ENCODE peak calls at places on chromosomes 12 and 14, in seven cellular contexts. Q, F, T, P, D, N and H are unnamed samples. For H3K4me1, the result is how much of the 10 kb centered on the place peaks cover.

GRCh38 chr14:90698379-90698869 is 117.8 kb downstream of the TTC7B start:
- DNase-seq in Q (no peak), F (no peak), T (no peak), P (no peak), D (no peak), N (peak), H (peak)

GRCh38 chr12:38053655-38054464 is 262.7 kb upstream of the ALG10B start:
- DNase-seq in Q (no peak), F (peak), T (no peak), P (peak), D (no peak), N (peak), H (no peak)

GRCh38 chr12:69059465-69060457 is 126.8 kb upstream of the CPM start:
- DNase-seq in Q (no peak), F (peak), T (no peak), P (no peak), D (no peak), N (no peak), H (peak)

GRCh38 chr14:91395998-91396660 is 21.5 kb downstream of the CCDC88C start:
- DNase-seq in Q (no peak), F (no peak), T (no peak), P (no peak), D (no peak), N (no peak), H (no peak)

GRCh38 chr14:54220122-54220691 is 176.6 kb upstream of the CDKN3 start:
- DNase-seq in Q (no peak), F (no peak), T (no peak), P (no peak), D (no peak), N (no peak), H (no peak)

GRCh38 chr12:113146999-113147398 is 2.5 kb upstream of the CFAP73 start:
- DNase-seq in Q (no peak), F (no peak), T (no peak), P (no peak), D (no peak), N (no peak), H (no peak)

GRCh38 chr12:121190523-121191031 is 19.4 kb upstream of the P2RX4 start:
- DNase-seq in Q (no peak), F (no peak), T (no peak), P (no peak), D (no peak), N (no peak), H (peak)

GRCh38 chr12:2264622-2265306 is 212.0 kb downstream of the CACNA1C start:
- DNase-seq in Q (no peak), F (no peak), T (no peak), P (no peak), D (no peak), N (peak), H (no peak)

GRCh38 chr12:109525279-109525585 is 47.8 kb downstream of the UBE3B start:
- DNase-seq in Q (no peak), F (no peak), T (no peak), P (no peak), D (no peak), N (no peak), H (no peak)

DNA sequence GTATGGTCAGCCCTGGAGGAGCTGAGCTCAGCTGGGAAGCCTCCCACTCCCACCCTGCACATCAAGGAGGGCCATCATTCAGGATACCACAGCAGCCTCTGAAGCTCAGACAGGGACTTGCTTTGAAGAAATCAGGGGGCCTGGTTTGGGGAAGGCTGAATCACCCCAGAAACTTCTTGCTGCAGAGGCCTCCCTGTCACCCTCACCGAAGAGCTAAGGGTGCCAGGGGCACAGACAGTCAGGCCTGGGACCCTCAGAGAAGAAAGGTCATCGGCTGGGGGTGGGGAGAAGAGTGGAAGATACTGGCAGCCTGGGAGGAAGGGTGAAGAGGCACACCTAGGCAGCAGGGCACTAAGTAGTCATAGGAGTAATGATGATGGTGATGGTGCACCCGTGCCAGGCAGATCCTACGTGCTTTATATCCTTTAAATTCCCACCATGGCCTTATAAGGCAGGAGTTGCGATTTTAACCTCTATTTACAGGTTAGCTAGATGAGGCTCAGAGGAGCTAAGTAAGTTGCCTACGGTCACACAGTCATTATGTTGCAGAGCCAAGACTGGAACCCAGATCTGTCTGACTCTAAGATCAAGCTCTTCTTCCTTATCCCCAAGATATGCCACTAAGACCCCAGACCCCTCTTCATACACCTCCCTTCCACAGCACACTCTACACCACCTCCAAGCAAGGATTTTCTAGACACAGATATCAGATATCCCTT is 28.5 kb upstream of the PNMA1 start:
- DNase-seq in Q (no peak), F (no peak), T (no peak), P (no peak), D (no peak), N (no peak), H (no peak)
- H3K4me1 ChIP-seq in Q (half or more), F (half or more), T (half or more), P (under half), D (half or more), N (half or more), H (half or more)

DNA sequence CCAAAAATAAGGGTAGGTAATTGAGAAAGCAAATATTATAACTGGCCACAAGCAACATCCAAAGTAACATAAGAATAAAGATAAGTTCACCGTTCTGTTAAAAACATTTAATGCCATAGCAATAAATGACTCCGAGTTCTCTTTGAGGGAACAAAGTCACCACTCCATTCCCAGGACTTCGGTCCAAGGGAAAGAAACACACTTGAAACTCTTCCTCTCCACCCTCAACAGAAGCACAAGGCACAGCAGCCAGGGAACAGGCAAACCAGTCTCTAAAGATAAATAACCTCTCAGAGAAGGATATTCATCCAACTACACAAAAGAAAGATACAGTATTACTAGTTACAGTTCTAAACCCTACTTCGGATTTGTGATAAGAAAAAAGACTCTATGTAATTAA is 2.5 kb downstream of the SETD3 start:
- DNase-seq in Q (peak), F (no peak), T (no peak), P (no peak), D (no peak), N (no peak), H (no peak)
- H3K4me1 ChIP-seq in Q (under half), F (under half), T (under half), P (under half), D (under half), N (under half), H (under half)

GRCh38 chr12:131063427-131063826 is 109.7 kb downstream of the ADGRD1 start:
- DNase-seq in Q (no peak), F (no peak), T (no peak), P (peak), D (no peak), N (no peak), H (no peak)
- H3K4me1 ChIP-seq in Q (under half), F (under half), T (under half), P (under half), D (under half), N (under half), H (under half)

DNA sequence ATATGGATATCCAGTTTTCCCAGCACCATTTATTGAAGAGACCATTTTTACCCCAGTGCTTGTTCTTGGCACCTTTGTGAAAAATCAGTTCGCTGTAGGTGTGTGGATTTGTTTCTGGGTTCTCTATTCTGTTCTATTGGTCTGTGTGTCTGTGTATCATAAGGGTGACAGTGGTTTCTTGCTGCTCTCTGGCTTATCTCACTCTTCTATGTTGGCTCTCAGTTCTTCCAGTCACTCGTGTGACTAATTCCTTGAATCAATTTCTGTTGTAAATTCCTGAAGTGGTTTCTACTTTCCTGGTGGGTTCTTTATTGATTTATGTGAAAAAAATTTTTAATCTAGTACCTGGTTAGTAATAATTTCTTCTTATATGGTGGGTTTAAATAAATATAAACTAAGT is 58.3 kb downstream of the OTOGL start:
- DNase-seq in Q (no peak), F (no peak), T (no peak), P (no peak), D (no peak), N (no peak), H (no peak)
- H3K4me1 ChIP-seq in Q (under half), F (under half), T (under half), P (under half), D (under half), N (under half), H (under half)

GRCh38 chr12:14958361-14959125 is 2.9 kb downstream of the ARHGDIB start:
- DNase-seq in Q (no peak), F (no peak), T (no peak), P (no peak), D (no peak), N (no peak), H (no peak)
- H3K4me1 ChIP-seq in Q (under half), F (under half), T (half or more), P (under half), D (under half), N (under half), H (half or more)

GRCh38 chr12:42473130-42473529 is 116.4 kb downstream of the PRICKLE1 start:
- DNase-seq in Q (no peak), F (no peak), T (no peak), P (no peak), D (no peak), N (no peak), H (no peak)
- H3K4me1 ChIP-seq in Q (under half), F (under half), T (under half), P (under half), D (under half), N (under half), H (under half)

GRCh38 chr12:27614386-27614785 is 81.9 kb upstream of the REP15 start:
- DNase-seq in Q (no peak), F (no peak), T (no peak), P (no peak), D (no peak), N (no peak), H (no peak)

GRCh38 chr12:27618836-27619235 is 77.4 kb upstream of the REP15 start:
- DNase-seq in Q (no peak), F (no peak), T (no peak), P (no peak), D (no peak), N (no peak), H (peak)

GRCh38 chr12:27614866-27615265 is 81.4 kb upstream of the REP15 start:
- DNase-seq in Q (no peak), F (no peak), T (no peak), P (no peak), D (no peak), N (no peak), H (peak)

GRCh38 chr12:27615331-27615891 is 80.8 kb upstream of the REP15 start:
- DNase-seq in Q (no peak), F (peak), T (no peak), P (no peak), D (no peak), N (no peak), H (peak)

DNA sequence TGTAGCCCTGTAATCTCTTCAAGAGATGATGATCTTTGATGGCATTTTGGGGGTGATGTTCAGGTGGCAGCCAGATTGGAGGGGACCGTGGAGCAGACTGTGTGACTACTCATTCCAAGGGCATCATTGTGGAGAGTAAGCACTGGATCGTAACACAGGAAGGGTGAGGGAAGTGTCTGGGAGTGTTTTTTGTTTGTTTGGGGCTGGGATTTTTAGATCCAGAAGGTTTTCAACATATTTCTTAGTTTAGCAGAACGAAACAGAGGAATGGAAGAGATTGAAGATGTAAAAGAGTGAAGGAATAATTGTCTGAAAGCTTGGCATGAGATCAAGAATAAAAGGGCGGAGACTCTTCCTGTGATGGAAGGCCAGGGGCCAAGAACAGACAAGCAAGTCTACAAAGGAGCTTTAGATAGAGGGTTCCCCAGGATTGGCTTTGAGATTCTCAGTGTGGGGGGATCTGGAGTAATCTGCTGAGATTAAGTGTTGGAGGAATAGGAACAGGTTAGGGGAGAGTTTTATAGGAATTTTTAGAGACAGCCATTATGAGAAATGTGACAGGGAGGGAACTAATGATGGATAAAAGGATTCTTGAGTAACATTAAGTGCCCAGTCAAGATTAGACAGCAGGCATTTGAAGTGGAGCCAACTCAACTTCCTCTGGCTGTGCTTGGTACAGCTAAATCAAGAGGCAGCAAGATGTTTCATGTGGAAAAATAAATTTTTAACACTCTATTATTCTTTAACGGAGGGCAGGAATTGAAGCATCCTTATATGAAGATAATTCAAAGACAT is 79.7 kb upstream of the REP15 start:
- DNase-seq in Q (no peak), F (no peak), T (no peak), P (no peak), D (no peak), N (no peak), H (peak)
- H3K4me1 ChIP-seq in Q (under half), F (half or more), T (under half), P (under half), D (half or more), N (under half), H (half or more)